ENCODE peak calls at places on chromosomes 6 and 20, in six cellular contexts. I is adrenal gland, X is spleen, V is upper lobe of right lung, D is body of pancreas, E is NT2/D1. T is an unnamed sample.

GRCh38 chr6:100001915-100002388 is 7.9 kb upstream of the MCHR2 start:
- DNase-seq in I (peak; percentile 37), X (no peak), V (peak; percentile 66), D (peak; percentile 58), E (peak; percentile 22), T (no peak)

GRCh38 chr20:10696650-10697049 is 22.9 kb upstream of the JAG1 start:
- DNase-seq in I (no peak), X (no peak), V (no peak), D (peak; percentile 24), E (no peak), T (no peak)

GRCh38 chr6:31920803-31921202 is 6.7 kb upstream of the C2 start:
- DNase-seq in I (no peak), X (no peak), V (no peak), D (no peak), E (no peak), T (no peak)

GRCh38 chr6:129370268-129370916 is 339.6 kb downstream of the ARHGAP18 start:
- DNase-seq in I (peak; percentile 16), X (no peak), V (no peak), D (peak; percentile 28), E (peak; percentile 15), T (peak; percentile 54)

GRCh38 chr20:50725722-50726000 is 5.7 kb upstream of the PARD6B start:
- DNase-seq in I (no peak), X (no peak), V (no peak), D (no peak), E (no peak), T (no peak)

GRCh38 chr6:139863356-139863755 is 488.9 kb upstream of the CITED2 start:
- DNase-seq in I (no peak), X (no peak), V (no peak), D (no peak), E (no peak), T (no peak)

GRCh38 chr20:13648872-13649271 is 10.1 kb upstream of the TASP1 start:
- DNase-seq in I (no peak), X (no peak), V (no peak), D (no peak), E (no peak), T (no peak)

GRCh38 chr20:38168791-38169589 is 3.9 kb upstream of the TGM2 start:
- DNase-seq in I (peak; percentile 58), X (peak; percentile 90), V (peak; percentile 76), D (peak; percentile 45), E (no peak), T (no peak)

GRCh38 chr20:57294558-57294957 is 28.1 kb upstream of the BMP7 start:
- DNase-seq in I (no peak), X (no peak), V (no peak), D (no peak), E (no peak), T (no peak)

GRCh38 chr20:19463597-19463996 is 251.2 kb downstream of the SLC24A3 start:
- DNase-seq in I (no peak), X (no peak), V (no peak), D (no peak), E (no peak), T (no peak)

GRCh38 chr20:17629025-17629424 is 53.0 kb downstream of the RRBP1 start:
- DNase-seq in I (no peak), X (peak; percentile 55), V (no peak), D (no peak), E (no peak), T (no peak)

GRCh38 chr20:63095718-63096654 is 89.2 kb upstream of the BHLHE23 start:
- DNase-seq in I (peak; percentile 3), X (peak; percentile 66), V (peak; percentile 57), D (no peak), E (no peak), T (no peak)

GRCh38 chr6:56518995-56519767 is 123.5 kb downstream of the DST start:
- DNase-seq in I (no peak), X (no peak), V (no peak), D (no peak), E (no peak), T (no peak)

GRCh38 chr20:53752583-53752970 is 158.9 kb upstream of the ZNF217 start:
- DNase-seq in I (no peak), X (no peak), V (no peak), D (no peak), E (no peak), T (no peak)

GRCh38 chr6:157614026-157614484 is 209.0 kb upstream of the SNX9 start:
- DNase-seq in I (no peak), X (no peak), V (no peak), D (no peak), E (no peak), T (no peak)

GRCh38 chr6:36627141-36627540 is 33.0 kb downstream of the SRSF3 start:
- DNase-seq in I (no peak), X (peak; percentile 22), V (peak; percentile 44), D (no peak), E (no peak), T (no peak)

GRCh38 chr20:24609757-24610156 is 140.3 kb downstream of the SYNDIG1 start:
- DNase-seq in I (no peak), X (no peak), V (no peak), D (no peak), E (no peak), T (no peak)

GRCh38 chr6:1473598-1473997 is 84.2 kb downstream of the FOXF2 start:
- DNase-seq in I (no peak), X (no peak), V (no peak), D (no peak), E (no peak), T (no peak)

GRCh38 chr6:149566372-149567193 is at the start of gene GINM1:
- DNase-seq in I (peak; percentile 46), X (peak; percentile 91), V (peak; percentile 82), D (peak; percentile 52), E (no peak), T (peak; percentile 66)

GRCh38 chr20:47274449-47275108 is 81.9 kb downstream of the ZMYND8 start:
- DNase-seq in I (no peak), X (no peak), V (no peak), D (peak; percentile 18), E (no peak), T (peak; percentile 54)

GRCh38 chr6:117264487-117265424 is 602 bp upstream of the VGLL2 start:
- DNase-seq in I (no peak), X (peak; percentile 69), V (no peak), D (no peak), E (no peak), T (peak; percentile 7)

GRCh38 chr6:161088676-161089328 is 97.2 kb downstream of the MAP3K4 start:
- DNase-seq in I (no peak), X (no peak), V (no peak), D (no peak), E (no peak), T (no peak)

DNA sequence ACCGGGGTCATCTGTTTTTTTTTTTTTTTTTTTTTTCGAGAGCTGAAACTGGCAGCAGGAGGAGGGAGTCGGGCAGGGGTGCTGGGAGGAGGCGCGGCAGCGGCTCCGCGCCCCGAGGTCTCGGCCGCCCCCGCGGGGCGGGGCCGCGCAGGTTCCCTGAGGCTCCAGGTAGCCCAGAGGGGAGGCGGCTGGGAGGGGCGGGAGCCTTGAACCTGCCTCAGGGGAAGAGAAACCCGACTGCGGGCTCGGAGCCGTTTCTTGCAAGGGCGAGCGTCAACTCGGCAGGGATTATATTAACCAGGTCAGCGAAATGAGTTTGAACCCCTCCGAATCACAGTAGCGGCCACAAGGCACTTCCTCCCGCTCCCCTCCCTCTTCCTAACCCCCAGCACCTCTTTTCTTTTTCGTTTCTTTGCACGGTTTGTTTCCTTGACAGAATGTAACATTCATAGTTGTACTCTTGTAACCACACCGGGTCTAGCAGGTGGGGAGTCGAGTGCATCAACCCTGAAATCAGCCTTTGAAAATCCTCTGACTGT is 2.0 kb downstream of the MYB start:
- DNase-seq in I (no peak), X (peak; percentile 89), V (peak; percentile 74), D (peak; percentile 13), E (no peak), T (peak; percentile 57)
- H3K4me1 ChIP-seq in I (peaks cover 28% of the 10 kb centered on the region), X (peaks cover 41% of the 10 kb centered on the region), V (peaks cover 25% of the 10 kb centered on the region), D (peaks cover 26% of the 10 kb centered on the region), E (no peaks in the 10 kb centered on the region), T (peaks cover 30% of the 10 kb centered on the region)

DNA sequence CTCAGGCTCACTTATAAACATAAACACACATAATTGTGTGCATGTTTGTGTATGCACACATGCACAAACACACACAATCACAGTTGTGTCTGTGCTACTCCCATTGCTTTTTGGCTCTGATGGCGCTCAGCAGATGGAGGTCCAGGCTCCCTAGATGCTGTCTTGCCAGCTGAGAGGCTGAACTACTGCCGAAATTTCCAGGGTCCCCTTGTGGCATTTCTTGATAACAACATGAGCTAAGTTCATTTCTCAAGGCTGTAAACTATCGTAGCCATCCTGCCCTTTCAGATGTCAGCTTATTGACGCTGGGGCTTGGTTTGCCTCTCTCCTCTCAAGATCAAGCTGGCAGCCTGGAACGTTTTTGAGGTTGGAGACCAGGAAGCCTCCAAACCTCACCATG is 313.9 kb upstream of the RNF24 start:
- DNase-seq in I (no peak), X (no peak), V (no peak), D (no peak), E (no peak), T (no peak)
- H3K4me3 ChIP-seq in I (no peak overlapping the region), X (no peak overlapping the region), V (no peak overlapping the region), D (no peak overlapping the region), E (no peak overlapping the region), T (no peak overlapping the region)

GRCh38 chr6:118912646-118913045 is 18.7 kb downstream of the ASF1A start:
- DNase-seq in I (no peak), X (no peak), V (no peak), D (no peak), E (no peak), T (no peak)

GRCh38 chr6:118918326-118918725 is 16.6 kb downstream of the MCM9 start:
- DNase-seq in I (no peak), X (no peak), V (no peak), D (no peak), E (no peak), T (no peak)

GRCh38 chr6:118917550-118918321 is 17.2 kb downstream of the MCM9 start:
- DNase-seq in I (no peak), X (no peak), V (no peak), D (no peak), E (no peak), T (no peak)

GRCh38 chr6:118913161-118913560 is 19.2 kb downstream of the ASF1A start:
- DNase-seq in I (no peak), X (no peak), V (no peak), D (no peak), E (no peak), T (no peak)

DNA sequence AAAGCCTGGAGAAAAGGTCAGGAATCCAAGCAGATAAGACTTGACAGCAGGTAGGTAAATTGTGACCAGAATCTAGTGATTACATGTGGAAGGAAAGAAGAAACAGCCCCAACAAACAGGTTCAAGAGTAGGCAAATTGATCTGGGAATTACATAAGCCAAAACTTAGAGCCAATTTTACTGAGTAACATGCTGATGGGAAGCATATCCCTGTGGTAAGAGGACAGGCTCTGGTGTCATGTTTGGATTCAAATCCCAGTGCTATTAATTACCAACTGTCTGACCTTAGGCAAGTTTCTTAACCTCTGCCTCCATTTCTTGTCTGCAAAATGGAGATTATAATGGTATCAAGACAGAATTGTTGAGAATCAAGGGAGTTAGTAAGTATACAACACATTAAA is 20.4 kb downstream of the MCM9 start:
- DNase-seq in I (no peak), X (no peak), V (no peak), D (no peak), E (no peak), T (no peak)
- H3K36me3 ChIP-seq in I (no peaks in the 10 kb centered on the region), X (peaks cover 96% of the 10 kb centered on the region), V (peaks cover 78% of the 10 kb centered on the region), D (peaks cover 31% of the 10 kb centered on the region), E (peaks cover 57% of the 10 kb centered on the region), T (peaks cover 71% of the 10 kb centered on the region)

DNA sequence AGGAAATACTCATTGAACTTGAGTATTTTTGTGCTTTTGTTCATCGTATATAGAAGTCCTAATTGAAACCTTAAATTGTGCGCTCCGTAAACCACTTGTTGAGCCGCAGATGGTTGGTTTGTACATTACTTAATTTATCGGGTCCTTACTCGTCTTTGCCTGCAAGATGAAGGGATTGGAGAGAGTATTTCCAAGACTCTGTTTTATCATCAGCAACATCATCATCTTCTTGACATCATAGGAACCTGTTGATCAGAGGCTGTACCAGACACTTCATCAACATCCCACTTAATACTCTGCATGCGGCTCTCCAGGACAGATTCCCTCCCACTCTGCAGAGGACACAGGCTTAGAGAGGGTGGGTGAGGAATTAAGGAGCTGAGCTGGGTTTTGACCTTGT is 28.6 kb downstream of the TIAM2 start:
- DNase-seq in I (no peak), X (no peak), V (no peak), D (no peak), E (no peak), T (no peak)
- H3K4me1 ChIP-seq in I (peaks cover 14% of the 10 kb centered on the region), X (no peaks in the 10 kb centered on the region), V (no peaks in the 10 kb centered on the region), D (no peaks in the 10 kb centered on the region), E (no peaks in the 10 kb centered on the region), T (no peaks in the 10 kb centered on the region)